ENCODE peak calls at places on chromosomes 2 and 18, in four cellular contexts. W is cardiac muscle cell; C is A549; X is CD8-positive, alpha-beta memory T cell. S is an unnamed sample.
A peak's percentile ranks its signal among the peaks of the same experiment; 100 is the strongest.

GRCh38 chr2:23077599-23077998 is 307.4 kb upstream of the KLHL29 start:
- DNase-seq in W (no peak), C (no peak), X (no peak), S (no peak)

GRCh38 chr2:238955648-238956531 is 108.0 kb downstream of the TWIST2 start:
- DNase-seq in W (no peak), C (no peak), X (no peak), S (no peak)

GRCh38 chr2:11583203-11583752 is 49.4 kb downstream of the GREB1 start:
- DNase-seq in W (no peak), C (no peak), X (no peak), S (peak; percentile 7)

GRCh38 chr2:37877457-37878315 is 47.4 kb upstream of the RMDN2 start:
- DNase-seq in W (peak; percentile 79), C (peak; percentile 59), X (no peak), S (no peak)

GRCh38 chr2:210592706-210593105 is 36.3 kb downstream of the CPS1 start:
- DNase-seq in W (no peak), C (no peak), X (no peak), S (no peak)

GRCh38 chr2:9152975-9153402 is 53.6 kb upstream of the ASAP2 start:
- DNase-seq in W (peak; percentile 37), C (no peak), X (no peak), S (no peak)

GRCh38 chr18:39591647-39592046 is 2026.0 kb upstream of the CELF4 start:
- DNase-seq in W (no peak), C (no peak), X (no peak), S (no peak)

GRCh38 chr2:227325824-227326195 is 759 bp downstream of the MFF start:
- DNase-seq in W (peak; percentile 62), C (peak; percentile 22), X (no peak), S (no peak)

GRCh38 chr2:168964251-168964807 is 63.2 kb downstream of the G6PC2 start:
- DNase-seq in W (no peak), C (no peak), X (no peak), S (no peak)

GRCh38 chr2:9652898-9653479 is 22.2 kb upstream of the YWHAQ start:
- DNase-seq in W (peak; percentile 50), C (no peak), X (no peak), S (no peak)

GRCh38 chr2:101357386-101357785 is 29.9 kb downstream of the CREG2 start:
- DNase-seq in W (no peak), C (no peak), X (no peak), S (no peak)

GRCh38 chr2:109614715-109615636 is 812 bp downstream of the SOWAHC start:
- DNase-seq in W (peak; percentile 42), C (no peak), X (no peak), S (no peak)

GRCh38 chr2:46644690-46645385 is 165.5 kb downstream of the TMEM247 start:
- DNase-seq in W (no peak), C (no peak), X (no peak), S (no peak)

GRCh38 chr2:158835431-158835830 is 40.3 kb downstream of the DAPL1 start:
- DNase-seq in W (no peak), C (no peak), X (no peak), S (no peak)

GRCh38 chr2:23465982-23466381 is 81.0 kb downstream of the KLHL29 start:
- DNase-seq in W (no peak), C (no peak), X (no peak), S (no peak)

GRCh38 chr2:10810175-10811161 is 2.1 kb downstream of the PDIA6 start:
- DNase-seq in W (no peak), C (no peak), X (no peak), S (no peak)

GRCh38 chr2:210169871-210170441 is 1.3 kb downstream of the KANSL1L start:
- DNase-seq in W (peak; percentile 1), C (no peak), X (no peak), S (peak; percentile 45)

GRCh38 chr2:74328074-74328473 is 15.1 kb downstream of the SLC4A5 start:
- DNase-seq in W (peak; percentile 30), C (no peak), X (no peak), S (no peak)

GRCh38 chr2:48357351-48357750 is 172.6 kb upstream of the STON1 start:
- DNase-seq in W (no peak), C (no peak), X (no peak), S (no peak)

GRCh38 chr2:45649855-45650806 is 1.3 kb upstream of the PRKCE start:
- DNase-seq in W (peak; percentile 84), C (peak; percentile 74), X (peak; percentile 40), S (no peak)

GRCh38 chr18:68555935-68556334 is 159.0 kb downstream of the TMX3 start:
- DNase-seq in W (no peak), C (no peak), X (no peak), S (no peak)

GRCh38 chr2:62216113-62216512 is 20.2 kb downstream of the B3GNT2 start:
- DNase-seq in W (no peak), C (no peak), X (no peak), S (no peak)

GRCh38 chr2:96089356-96090180 is 26.8 kb downstream of the ADRA2B start:
- DNase-seq in W (peak; percentile 62), C (no peak), X (no peak), S (no peak)

GRCh38 chr2:153394247-153394646 is 84.3 kb downstream of the RPRM start:
- DNase-seq in W (no peak), C (no peak), X (no peak), S (no peak)

GRCh38 chr2:128638741-128639477 is 320.2 kb upstream of the HS6ST1 start:
- DNase-seq in W (no peak), C (no peak), X (no peak), S (no peak)

GRCh38 chr2:41759880-41760279 is 287.9 kb upstream of the PKDCC start:
- DNase-seq in W (no peak), C (no peak), X (no peak), S (no peak)

GRCh38 chr2:58974881-58975280 is 733.8 kb upstream of the FANCL start:
- DNase-seq in W (no peak), C (no peak), X (no peak), S (no peak)

GRCh38 chr18:54269924-54270844 is 867 bp downstream of the POLI start:
- DNase-seq in W (peak; percentile 19), C (peak; percentile 30), X (peak; percentile 31), S (no peak)

GRCh38 chr18:78977627-78978271 is 1.9 kb upstream of the SALL3 start:
- DNase-seq in W (no peak), C (no peak), X (no peak), S (no peak)

GRCh38 chr18:78980279-78980771 is 707 bp downstream of the SALL3 start:
- DNase-seq in W (no peak), C (no peak), X (no peak), S (no peak)

GRCh38 chr18:78979682-78980278 is at the start of gene SALL3:
- DNase-seq in W (peak; percentile 47), C (no peak), X (no peak), S (no peak)

GRCh38 chr18:78978336-78979057 is 1.1 kb upstream of the SALL3 start:
- DNase-seq in W (no peak), C (no peak), X (no peak), S (no peak)

GRCh38 chr18:78979058-78979680 is 449 bp upstream of the SALL3 start:
- DNase-seq in W (peak; percentile 46), C (no peak), X (no peak), S (no peak)
- H3K4me3 ChIP-seq in W (peak overlapping the region; percentile 33), C (no peak overlapping the region), X (no peak overlapping the region), S (no peak overlapping the region)

GRCh38 chr2:218387369-218388194 is 5.5 kb downstream of the SLC11A1 start:
- DNase-seq in W (peak; percentile 34), C (peak; percentile 74), X (no peak), S (no peak)
- H3K4me3 ChIP-seq in W (peak overlapping the region; percentile 1), C (peak overlapping the region; percentile 48), X (no peak overlapping the region), S (peak overlapping the region; percentile 35)

GRCh38 chr18:61400016-61400630 is 66.9 kb downstream of the CDH20 start:
- DNase-seq in W (no peak), C (no peak), X (no peak), S (no peak)
- H3K4me3 ChIP-seq in W (no peak overlapping the region), C (no peak overlapping the region), X (no peak overlapping the region), S (no peak overlapping the region)

GRCh38 chr2:233565685-233566140 is 869 bp downstream of the USP40 start:
- DNase-seq in W (no peak), C (no peak), X (no peak), S (no peak)
- H3K4me3 ChIP-seq in W (peak overlapping the region; percentile 59), C (peak overlapping the region; percentile 63), X (peak overlapping the region; percentile 91), S (peak overlapping the region; percentile 89)

GRCh38 chr2:230877131-230877736 is 12.5 kb downstream of the ITM2C start:
- DNase-seq in W (no peak), C (no peak), X (no peak), S (no peak)
- H3K4me3 ChIP-seq in W (no peak overlapping the region), C (no peak overlapping the region), X (peak overlapping the region; percentile 32), S (no peak overlapping the region)

GRCh38 chr2:133568598-133568997 is 335 bp upstream of the NCKAP5 start:
- DNase-seq in W (no peak), C (no peak), X (no peak), S (no peak)
- H3K4me3 ChIP-seq in W (no peak overlapping the region), C (peak overlapping the region; percentile 35), X (no peak overlapping the region), S (peak overlapping the region; percentile 39)

GRCh38 chr18:69883781-69884180 is 63.9 kb downstream of the CD226 start:
- DNase-seq in W (no peak), C (no peak), X (no peak), S (no peak)
- H3K4me3 ChIP-seq in W (no peak overlapping the region), C (no peak overlapping the region), X (no peak overlapping the region), S (no peak overlapping the region)

DNA sequence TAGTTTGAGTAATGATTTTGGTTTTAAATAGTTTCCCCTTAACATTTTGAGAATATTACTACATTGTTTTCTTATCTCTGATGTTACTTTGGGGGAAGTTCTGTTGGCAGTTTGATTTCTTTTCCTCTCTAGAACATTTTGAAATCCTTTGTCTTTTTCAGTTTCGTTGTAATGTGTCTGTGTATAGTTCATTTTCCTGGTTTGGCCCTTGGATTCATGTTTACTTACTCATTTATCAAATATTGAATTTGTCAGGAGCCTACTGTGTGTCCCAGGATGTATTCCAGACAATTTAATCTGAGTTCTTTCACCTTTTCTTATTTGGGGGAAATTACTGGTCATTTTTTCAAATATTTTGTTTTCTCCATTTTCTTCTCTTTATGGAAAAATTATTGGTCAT is 16.7 kb downstream of the ANKRD12 start:
- DNase-seq in W (no peak), C (no peak), X (no peak), S (no peak)
- H3K4me3 ChIP-seq in W (no peak overlapping the region), C (no peak overlapping the region), X (no peak overlapping the region), S (no peak overlapping the region)

GRCh38 chr18:76456823-76457222 is 38.2 kb downstream of the ZNF516 start:
- DNase-seq in W (no peak), C (no peak), X (no peak), S (no peak)
- H3K4me3 ChIP-seq in W (no peak overlapping the region), C (no peak overlapping the region), X (no peak overlapping the region), S (no peak overlapping the region)

DNA sequence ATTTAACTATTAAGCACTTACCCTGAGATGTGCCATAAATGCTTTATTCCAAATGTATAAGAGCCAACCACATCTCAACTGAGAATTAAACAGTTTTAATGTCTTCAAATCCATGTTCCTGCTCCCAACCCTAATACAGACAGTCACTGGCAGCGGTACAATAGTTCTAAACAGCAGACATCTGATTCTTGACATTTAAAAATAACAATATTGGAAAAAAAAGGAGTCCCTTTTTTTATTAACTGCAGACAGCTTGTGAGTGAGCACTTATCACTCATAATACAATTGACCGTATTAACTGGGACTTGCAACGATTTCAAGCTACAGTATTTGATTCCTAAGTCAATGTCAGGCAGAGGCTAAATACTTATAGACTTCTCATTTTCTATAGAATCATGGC is 424.6 kb downstream of the TGIF1 start:
- DNase-seq in W (no peak), C (no peak), X (no peak), S (no peak)
- H3K4me3 ChIP-seq in W (no peak overlapping the region), C (no peak overlapping the region), X (no peak overlapping the region), S (no peak overlapping the region)

S was measured in skeletal muscle cell.